ENCODE peak calls at places on chromosomes 1 and 21, in six cellular contexts. S is stomach, E is aorta, Y is upper lobe of right lung, Z is Peyer's patch, X is upper lobe of left lung. O is an unnamed sample.

GRCh38 chr1:211876849-211877248 is 46.3 kb upstream of the LPGAT1 start:
- DNase-seq in S (no peak), X (no peak), Y (no peak), E (no peak), Z (no peak), O (no peak)

GRCh38 chr1:12177999-12178441 is 11.2 kb downstream of the TNFRSF1B start:
- DNase-seq in S (peak; percentile 63), Z (peak; percentile 74), X (peak; percentile 84), E (peak; percentile 92), Y (peak; percentile 82), O (peak; percentile 31)

GRCh38 chr21:32386195-32386870 is 6.5 kb downstream of the URB1 start:
- DNase-seq in Z (no peak), E (peak; percentile 84), Y (no peak), S (peak; percentile 31), X (no peak), O (no peak)

GRCh38 chr1:40979241-40980067 is at the start of gene CTPS1:
- DNase-seq in E (peak; percentile 99), X (peak; percentile 93), Y (peak; percentile 98), S (peak; percentile 97), Z (peak; percentile 89), O (peak; percentile 50)

GRCh38 chr1:243431591-243431990 is 175.8 kb downstream of the SDCCAG8 start:
- DNase-seq in E (no peak), Y (no peak), S (no peak), Z (no peak), X (no peak), O (no peak)

GRCh38 chr1:7808253-7808844 is 24.3 kb downstream of the PER3 start:
- DNase-seq in X (no peak), S (no peak), E (no peak), Z (no peak), Y (no peak), O (no peak)

GRCh38 chr1:198943484-198943883 is 304.6 kb downstream of the PTPRC start:
- DNase-seq in X (no peak), Y (no peak), E (no peak), Z (no peak), S (no peak), O (no peak)

GRCh38 chr1:34827341-34827941 is 32.1 kb downstream of the SMIM12 start:
- DNase-seq in Y (no peak), E (no peak), S (no peak), X (no peak), Z (no peak), O (no peak)

GRCh38 chr1:57007948-57008347 is 42.1 kb upstream of the C8B start:
- DNase-seq in E (no peak), Z (no peak), X (no peak), S (no peak), Y (no peak), O (no peak)

GRCh38 chr1:41964400-41964799 is 45.7 kb upstream of the HIVEP3 start:
- DNase-seq in Y (no peak), S (no peak), Z (no peak), X (no peak), E (no peak), O (no peak)

GRCh38 chr1:110559157-110559556 is 40.2 kb upstream of the KCNA10 start:
- DNase-seq in S (no peak), E (no peak), Y (no peak), X (no peak), Z (no peak), O (no peak)

GRCh38 chr1:11881749-11882441 is 23.1 kb upstream of the NPPB start:
- DNase-seq in Z (no peak), Y (no peak), E (no peak), S (no peak), X (no peak), O (no peak)

GRCh38 chr1:57217905-57218304 is 206.0 kb downstream of the DAB1 start:
- DNase-seq in S (no peak), Z (no peak), Y (no peak), E (no peak), X (no peak), O (no peak)

GRCh38 chr1:115198938-115199337 is 109.6 kb upstream of the TSPAN2 start:
- DNase-seq in S (no peak), X (no peak), E (no peak), Z (no peak), Y (no peak), O (peak; percentile 62)

GRCh38 chr1:156795374-156795733 is 21.3 kb downstream of the SH2D2A start:
- DNase-seq in S (no peak), X (no peak), Z (no peak), E (no peak), Y (no peak), O (no peak)
- H3K36me3 ChIP-seq in S (peaks cover 100% of the 10 kb centered on the region), X (peaks cover 94% of the 10 kb centered on the region), Z (peaks cover 96% of the 10 kb centered on the region), E (peaks cover 4% of the 10 kb centered on the region), Y (peaks cover 98% of the 10 kb centered on the region), O (peaks cover 27% of the 10 kb centered on the region)

DNA sequence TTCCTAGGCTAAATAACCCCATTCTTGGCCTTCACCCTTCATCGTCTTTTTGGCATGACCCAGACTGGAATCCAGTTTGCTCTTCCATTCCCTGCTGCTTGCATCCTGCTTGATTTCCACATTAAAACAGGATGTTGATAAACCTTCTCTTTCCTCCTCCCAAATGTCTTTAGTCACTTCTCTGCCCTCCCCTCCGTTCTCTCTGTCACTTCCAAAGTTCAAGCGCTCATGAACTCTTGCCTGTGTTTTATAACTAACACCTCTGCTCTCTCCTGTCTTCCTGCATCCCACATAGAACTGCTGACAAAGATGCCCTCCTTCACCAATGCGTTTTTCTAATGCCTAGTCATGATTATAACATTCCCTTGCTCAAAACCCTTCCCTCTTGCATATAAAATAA is 65.6 kb upstream of the SLC44A3 start:
- DNase-seq in S (no peak), E (no peak), X (no peak), Y (no peak), Z (no peak), O (no peak)
- H3K4me3 ChIP-seq in S (no peak overlapping the region), E (no peak overlapping the region), X (no peak overlapping the region), Y (no peak overlapping the region), Z (no peak overlapping the region), O (no peak overlapping the region)

GRCh38 chr1:36089393-36090121 is 865 bp downstream of the ADPRS start:
- DNase-seq in X (no peak), Y (peak; percentile 72), E (peak; percentile 64), Z (no peak), S (no peak), O (no peak)
- H3K36me3 ChIP-seq in X (peaks cover 35% of the 10 kb centered on the region), Y (peaks cover 36% of the 10 kb centered on the region), E (no peaks in the 10 kb centered on the region), Z (peaks cover 37% of the 10 kb centered on the region), S (peaks cover 40% of the 10 kb centered on the region), O (peaks cover 25% of the 10 kb centered on the region)

DNA sequence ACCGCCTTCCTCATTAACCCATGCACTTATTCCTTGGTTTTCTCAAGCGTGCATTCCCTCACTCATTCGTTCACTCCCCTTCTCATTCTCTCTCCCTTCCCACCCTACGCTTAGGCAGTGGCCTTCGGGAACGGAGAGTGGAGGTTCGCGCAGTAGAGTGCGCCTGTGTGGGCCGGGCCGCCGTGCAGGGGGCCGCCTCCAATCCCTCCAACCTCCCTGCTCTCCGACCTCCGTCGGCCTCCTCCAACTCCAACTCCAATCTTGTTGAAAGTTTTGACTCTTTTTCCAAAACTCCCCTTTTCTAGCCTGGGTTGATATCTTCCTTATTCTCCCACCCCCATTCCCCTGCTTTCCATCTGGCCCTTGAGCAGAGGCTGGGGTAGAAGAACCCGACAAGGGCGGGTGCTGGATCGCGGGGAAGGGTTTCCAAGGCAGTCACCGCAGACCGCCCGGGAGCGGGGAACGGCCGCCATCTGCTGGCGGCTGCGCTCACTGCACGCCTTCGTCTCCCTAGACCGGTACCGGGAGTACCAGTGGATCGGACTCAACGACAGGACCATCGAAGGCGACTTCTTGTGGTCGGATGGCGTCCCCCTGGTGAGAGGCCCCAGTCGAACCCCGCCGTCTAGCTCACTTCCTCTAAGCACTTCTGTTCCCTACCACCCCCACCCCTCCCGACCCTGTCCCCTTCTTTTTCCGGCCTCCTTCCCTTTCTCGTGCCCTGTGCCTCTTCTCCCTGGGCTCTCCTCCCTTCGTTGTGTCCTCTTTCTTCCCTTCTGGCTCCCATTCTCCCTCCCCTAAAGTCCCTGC is 15.4 kb downstream of the BCAN start:
- DNase-seq in Z (peak; percentile 63), E (peak; percentile 95), Y (peak; percentile 86), S (peak; percentile 82), X (peak; percentile 72), O (no peak)
- H3K4me3 ChIP-seq in Z (peak overlapping the region; percentile 0), E (no peak overlapping the region), Y (peak overlapping the region; percentile 22), S (peak overlapping the region; percentile 36), X (peak overlapping the region; percentile 42), O (peak overlapping the region; percentile 17)

DNA sequence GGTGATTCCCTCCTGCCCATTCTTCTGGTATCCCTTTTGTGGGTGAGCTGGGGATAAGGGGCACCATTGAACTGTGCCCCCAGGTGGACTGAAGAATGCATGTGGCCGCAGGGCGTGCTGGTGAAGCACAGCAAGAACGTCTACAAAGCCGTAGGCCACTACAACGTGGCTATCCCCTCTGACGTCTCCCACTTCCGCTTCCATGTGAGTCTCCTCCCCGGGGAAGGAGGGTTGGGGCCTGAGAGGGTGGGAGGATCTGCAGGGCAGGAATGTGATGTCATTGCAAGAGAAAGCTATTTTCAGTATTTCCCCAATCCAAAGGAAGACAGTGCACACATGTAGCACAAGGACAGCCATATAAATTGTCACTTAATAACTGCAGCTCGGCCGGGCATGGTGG is 7.5 kb upstream of the KPNA6 start:
- DNase-seq in E (peak; percentile 72), Z (no peak), Y (no peak), S (no peak), X (no peak), O (no peak)
- H3K36me3 ChIP-seq in E (no peaks in the 10 kb centered on the region), Z (peaks cover 55% of the 10 kb centered on the region), Y (peaks cover 56% of the 10 kb centered on the region), S (peaks cover 68% of the 10 kb centered on the region), X (peaks cover 55% of the 10 kb centered on the region), O (peaks cover 15% of the 10 kb centered on the region)

GRCh38 chr1:224731633-224732032 is 115.5 kb downstream of the CNIH3 start:
- DNase-seq in Y (no peak), S (no peak), E (no peak), Z (no peak), X (no peak), O (no peak)

GRCh38 chr1:224730950-224731349 is 114.8 kb downstream of the CNIH3 start:
- DNase-seq in X (no peak), S (no peak), Y (no peak), Z (no peak), E (no peak), O (no peak)

GRCh38 chr1:224734261-224734935 is 118.3 kb downstream of the CNIH3 start:
- DNase-seq in S (no peak), E (no peak), Z (no peak), X (no peak), Y (no peak), O (no peak)

GRCh38 chr1:224733021-224733911 is 117.1 kb downstream of the CNIH3 start:
- DNase-seq in E (no peak), Z (no peak), Y (no peak), X (peak; percentile 23), S (no peak), O (no peak)

DNA sequence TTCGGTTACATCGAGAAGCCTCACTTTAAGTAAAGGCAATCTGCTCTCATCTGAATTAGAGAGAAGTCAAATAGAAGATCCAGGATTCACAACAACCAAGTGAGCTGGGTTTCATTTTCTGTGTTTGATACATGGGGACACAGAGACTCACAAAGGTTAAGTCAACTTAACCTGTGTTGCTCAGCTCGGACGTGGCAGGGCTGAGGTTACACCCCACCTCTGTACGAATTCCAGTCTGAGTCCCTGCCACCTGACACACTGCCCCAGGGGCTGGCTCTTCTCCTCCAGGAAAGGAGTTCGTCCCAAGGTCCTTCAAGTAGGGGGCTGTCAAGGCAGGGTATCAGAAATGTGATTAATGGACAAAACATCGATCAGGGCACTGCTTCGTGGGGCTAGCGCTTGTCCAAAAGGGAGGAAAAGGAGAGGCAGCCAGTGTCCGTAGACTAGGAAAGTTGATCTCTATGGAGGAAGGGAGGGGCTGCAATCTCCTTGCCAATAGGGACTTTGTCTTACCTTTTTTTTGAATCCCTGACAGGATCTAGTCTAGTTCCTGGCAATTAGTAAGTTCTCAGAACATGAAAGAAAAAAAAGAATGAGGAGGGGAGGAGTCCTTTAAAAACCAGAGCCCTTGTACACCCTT is 116.4 kb downstream of the CNIH3 start:
- DNase-seq in S (peak; percentile 46), X (no peak), E (no peak), Y (no peak), Z (no peak), O (no peak)
- H3K4me3 ChIP-seq in S (no peak overlapping the region), X (no peak overlapping the region), E (no peak overlapping the region), Y (no peak overlapping the region), Z (no peak overlapping the region), O (no peak overlapping the region)

GRCh38 chr21:28938726-28939125 is 54.0 kb downstream of the LTN1 start:
- DNase-seq in S (no peak), E (no peak), X (no peak), Z (no peak), Y (no peak), O (no peak)
- H3K36me3 ChIP-seq in S (peaks cover 75% of the 10 kb centered on the region), E (no peaks in the 10 kb centered on the region), X (peaks cover 42% of the 10 kb centered on the region), Z (peaks cover 67% of the 10 kb centered on the region), Y (peaks cover 79% of the 10 kb centered on the region), O (no peaks in the 10 kb centered on the region)

O was measured in BJ.